ENCODE peak calls at places on chromosome 6, in ten cellular contexts. R is CD8-positive, alpha-beta T cell; T is CD4-positive, CD25-positive, alpha-beta regulatory T cell; F is ovary; I is mesenchymal stem cell; L is sigmoid colon; U is CD8-positive, alpha-beta memory T cell; Y is MM.1S; J is kidney; Q is SJSA1. Z is an unnamed sample.

GRCh38 chr6:137764464-137764863 is 102.6 kb upstream of the TNFAIP3 start:
- DNase-seq in U (no peak), T (no peak), F (no peak), L (no peak), J (no peak), R (no peak), I (peak; percentile 60), Q (no peak), Y (no peak), Z (no peak)

GRCh38 chr6:113318553-113318952 is 538.6 kb upstream of the MARCKS start:
- DNase-seq in Q (no peak), F (no peak), R (no peak), L (no peak), Y (no peak), J (no peak), T (no peak), U (no peak), I (peak; percentile 12), Z (no peak)

GRCh38 chr6:28977351-28978136 is 27.6 kb downstream of the ZNF311 start:
- DNase-seq in F (no peak), U (peak; percentile 27), R (no peak), Y (no peak), I (peak; percentile 31), T (no peak), J (no peak), Q (peak; percentile 6), L (no peak), Z (no peak)

GRCh38 chr6:132964868-132965382 is 150.6 kb downstream of the RPS12 start:
- DNase-seq in Q (no peak), R (no peak), L (no peak), U (no peak), F (no peak), J (no peak), Y (peak; percentile 38), T (no peak), I (no peak), Z (no peak)

GRCh38 chr6:144064402-144064830 is 31.0 kb downstream of the SF3B5 start:
- DNase-seq in U (peak; percentile 48), T (peak; percentile 24), L (peak; percentile 70), F (peak; percentile 20), J (peak; percentile 80), Y (no peak), Q (no peak), R (peak; percentile 50), I (no peak), Z (peak; percentile 30)

GRCh38 chr6:113018351-113019151 is 671.4 kb downstream of the RFPL4B start:
- DNase-seq in L (peak; percentile 55), R (no peak), Q (peak; percentile 31), U (no peak), T (no peak), F (peak; percentile 9), Y (no peak), I (peak; percentile 84), J (peak; percentile 31), Z (no peak)

GRCh38 chr6:99905209-99906106 is 88.6 kb downstream of the MCHR2 start:
- DNase-seq in I (peak; percentile 40), R (no peak), U (peak; percentile 34), T (no peak), Q (peak; percentile 12), Y (peak; percentile 61), L (no peak), J (no peak), F (no peak), Z (no peak)

GRCh38 chr6:148508401-148509151 is 165.9 kb downstream of the SASH1 start:
- DNase-seq in I (peak; percentile 89), U (no peak), L (no peak), Q (peak; percentile 78), T (no peak), Y (no peak), F (no peak), R (no peak), J (no peak), Z (no peak)

DNA sequence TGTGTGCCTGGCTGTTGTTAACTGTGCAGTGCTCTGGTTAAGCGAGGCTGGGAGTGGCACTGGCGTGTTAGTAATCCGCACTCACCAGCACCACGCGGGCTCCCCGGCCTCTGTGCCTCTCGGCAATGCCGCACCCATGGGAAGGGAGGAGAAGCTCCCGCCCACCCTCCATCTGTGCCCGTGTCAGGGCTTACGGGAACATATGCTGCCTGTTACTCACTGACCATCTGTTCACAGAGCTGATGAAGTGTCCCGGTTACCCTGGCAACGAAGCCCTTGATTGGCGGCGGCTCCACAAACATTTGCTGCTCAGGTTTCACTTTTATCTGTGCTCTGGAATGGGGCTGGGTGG is 114.7 kb downstream of the PSMB1 start:
- DNase-seq in Q (peak; percentile 83), L (peak; percentile 86), F (peak; percentile 71), U (no peak), T (no peak), J (peak; percentile 94), R (peak; percentile 31), Y (peak; percentile 71), I (peak; percentile 99), Z (no peak)
- H3K36me3 ChIP-seq in Q (no peaks in the 10 kb centered on the region), L (no peaks in the 10 kb centered on the region), F (no peaks in the 10 kb centered on the region), U (no peaks in the 10 kb centered on the region), T (no peaks in the 10 kb centered on the region), J (no peaks in the 10 kb centered on the region), R (no peaks in the 10 kb centered on the region), Y (no peaks in the 10 kb centered on the region), I (no peaks in the 10 kb centered on the region), Z (no peaks in the 10 kb centered on the region)

DNA sequence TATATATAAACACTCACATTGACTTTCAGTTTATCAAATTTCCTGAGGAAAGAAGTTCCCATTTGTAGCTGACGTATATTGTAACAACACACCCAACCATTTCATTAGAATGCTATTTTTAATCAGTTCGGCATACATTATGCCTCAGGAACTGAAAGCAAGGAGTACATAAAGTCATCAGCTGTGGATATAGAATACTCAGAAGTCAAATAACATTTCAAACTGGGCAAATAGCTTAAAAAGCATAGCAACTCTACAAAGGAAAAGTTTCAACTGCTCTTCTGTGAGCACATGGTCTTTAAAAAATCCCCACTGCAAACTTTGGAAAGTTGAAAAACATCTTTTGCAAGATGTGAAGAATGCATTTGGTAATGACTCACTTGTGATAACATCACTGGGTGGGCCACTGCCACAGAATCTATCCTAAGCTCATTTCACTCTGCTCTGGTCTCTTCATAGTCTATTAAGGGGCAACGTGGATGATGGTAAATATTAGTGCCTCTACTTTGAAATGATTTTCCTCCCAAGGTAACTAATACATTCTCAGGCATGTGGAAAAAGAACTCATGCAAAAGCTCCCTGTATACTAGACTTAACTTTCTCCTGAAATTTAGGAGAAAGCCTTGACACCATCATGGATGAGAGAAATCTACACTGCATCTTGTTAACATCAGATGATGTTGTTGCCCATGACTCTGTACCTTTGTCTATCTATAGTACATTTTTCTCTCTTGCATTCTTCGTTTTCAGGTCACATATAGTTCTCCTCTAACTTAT is 49.2 kb downstream of the FYN start:
- DNase-seq in L (no peak), R (no peak), J (no peak), T (no peak), Y (no peak), U (no peak), F (no peak), Q (peak; percentile 80), I (peak; percentile 76), Z (no peak)
- H3K27ac ChIP-seq in L (peak overlapping the region; percentile 32), R (no peak overlapping the region), J (no peak overlapping the region), T (peak overlapping the region; percentile 68), Y (no peak overlapping the region), U (peak overlapping the region; percentile 4), F (no peak overlapping the region), Q (peak overlapping the region; percentile 83), I (peak overlapping the region; percentile 23), Z (peak overlapping the region; percentile 48)

GRCh38 chr6:119241124-119241491 is 108.5 kb downstream of the MAN1A1 start:
- DNase-seq in U (no peak), I (peak; percentile 93), R (no peak), T (no peak), J (peak; percentile 33), L (peak; percentile 71), F (peak; percentile 35), Y (no peak), Q (no peak), Z (no peak)

GRCh38 chr6:119240257-119241123 is 109.1 kb downstream of the MAN1A1 start:
- DNase-seq in U (no peak), J (no peak), Y (no peak), R (no peak), T (no peak), I (no peak), L (no peak), F (no peak), Q (no peak), Z (no peak)

GRCh38 chr6:119243657-119244056 is 105.9 kb downstream of the MAN1A1 start:
- DNase-seq in R (no peak), U (no peak), F (no peak), T (no peak), I (no peak), J (no peak), Y (no peak), L (no peak), Q (no peak), Z (no peak)

GRCh38 chr6:119241540-119242309 is 107.8 kb downstream of the MAN1A1 start:
- DNase-seq in F (no peak), Y (no peak), U (no peak), R (no peak), Q (no peak), T (no peak), L (no peak), J (no peak), I (peak; percentile 33), Z (no peak)

DNA sequence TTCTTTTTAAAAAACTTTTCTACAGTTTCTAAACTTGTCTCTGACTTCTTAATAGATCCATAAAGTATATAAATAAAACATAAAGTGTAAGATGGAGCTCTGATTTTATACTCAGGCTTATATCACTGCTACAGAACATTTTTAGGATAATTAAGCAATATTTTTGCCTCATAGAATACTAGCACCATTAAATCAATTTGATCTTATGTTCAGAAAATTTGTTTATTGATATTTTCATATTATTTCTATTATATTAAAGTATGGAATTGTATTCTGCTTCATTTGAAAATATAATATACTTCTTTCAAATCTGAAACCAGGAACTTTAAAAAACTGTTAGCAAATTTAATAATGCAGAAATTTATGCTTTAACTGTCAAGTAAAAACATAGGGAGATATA is 106.5 kb downstream of the MAN1A1 start:
- DNase-seq in L (no peak), R (no peak), U (no peak), Y (no peak), I (no peak), F (no peak), J (no peak), T (no peak), Q (no peak), Z (no peak)
- H3K36me3 ChIP-seq in L (no peaks in the 10 kb centered on the region), R (no peaks in the 10 kb centered on the region), U (no peaks in the 10 kb centered on the region), Y (peaks cover 3% of the 10 kb centered on the region), I (peaks cover 55% of the 10 kb centered on the region), F (no peaks in the 10 kb centered on the region), J (peaks cover 5% of the 10 kb centered on the region), T (peaks cover 2% of the 10 kb centered on the region), Q (no peaks in the 10 kb centered on the region), Z (peaks cover 4% of the 10 kb centered on the region)

GRCh38 chr6:167856999-167857660 is 30.4 kb downstream of the AFDN start:
- DNase-seq in U (no peak), Q (peak; percentile 73), J (no peak), F (no peak), I (peak; percentile 99), R (no peak), Y (no peak), T (no peak), L (no peak), Z (no peak)

GRCh38 chr6:167858086-167858591 is 31.4 kb downstream of the AFDN start:
- DNase-seq in Q (peak; percentile 42), T (no peak), R (no peak), F (no peak), L (no peak), Y (no peak), I (peak; percentile 69), J (no peak), U (no peak), Z (no peak)

GRCh38 chr6:167856474-167856873 is 29.8 kb downstream of the AFDN start:
- DNase-seq in U (no peak), J (no peak), I (no peak), F (no peak), L (no peak), R (no peak), T (no peak), Q (no peak), Y (no peak), Z (no peak)

GRCh38 chr6:167858842-167859520 is 32.3 kb downstream of the AFDN start:
- DNase-seq in F (no peak), Y (no peak), T (no peak), U (no peak), R (no peak), Q (no peak), L (no peak), I (peak; percentile 61), J (no peak), Z (no peak)

DNA sequence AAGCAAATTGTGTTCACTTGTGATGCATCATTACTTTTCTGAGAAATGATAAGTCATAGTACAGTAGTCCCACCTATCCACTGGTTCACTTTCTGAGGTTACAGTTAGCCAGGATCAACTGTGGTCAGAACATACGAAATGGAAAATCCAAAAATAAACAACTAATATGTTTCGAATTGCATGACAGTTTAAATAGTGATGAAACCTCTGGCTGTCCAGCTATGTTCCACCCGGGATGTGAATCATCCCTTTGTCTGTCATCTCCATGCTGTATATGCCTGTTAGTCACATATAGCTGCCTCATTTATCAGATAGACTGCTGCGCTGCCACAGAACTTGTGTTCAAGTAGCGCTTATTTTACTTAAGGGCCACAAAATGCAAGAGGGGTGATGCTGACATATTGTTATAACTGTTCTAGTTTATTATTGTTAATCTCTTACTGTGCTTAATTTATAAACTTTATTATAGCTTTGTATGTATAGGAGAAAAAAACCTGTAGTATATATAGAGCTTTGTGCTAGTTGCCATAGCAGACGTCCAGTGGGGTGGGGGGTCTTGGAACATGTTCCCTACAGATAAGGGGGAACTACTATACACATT is 29.2 kb downstream of the AFDN start:
- DNase-seq in L (peak; percentile 73), F (no peak), U (no peak), I (peak; percentile 99), T (no peak), Y (no peak), Q (peak; percentile 88), J (no peak), R (no peak), Z (no peak)
- H3K27ac ChIP-seq in L (peak overlapping the region; percentile 65), F (no peak overlapping the region), U (peak overlapping the region; percentile 65), I (peak overlapping the region; percentile 70), T (no peak overlapping the region), Y (no peak overlapping the region), Q (peak overlapping the region; percentile 96), J (no peak overlapping the region), R (no peak overlapping the region), Z (no peak overlapping the region)